ENCODE peak calls at places on chromosomes 11 and 22, in four cellular contexts. W is Karpas-422, X is GM23338, T is PC-9. M is an unnamed sample.

GRCh38 chr11:110345756-110346155 is 49.3 kb upstream of the RDX start:
- DNase-seq in W (no peak), T (peak; percentile 92), X (no peak), M (peak; percentile 48)

GRCh38 chr11:61833926-61834277 is 5.8 kb downstream of the FADS2 start:
- DNase-seq in T (no peak), W (no peak), X (peak; percentile 56), M (no peak)

GRCh38 chr11:61007971-61008896 is 36.8 kb downstream of the CD6 start:
- DNase-seq in X (peak; percentile 96), W (no peak), T (no peak), M (no peak)

GRCh38 chr11:79397252-79397651 is 43.6 kb downstream of the TENM4 start:
- DNase-seq in X (no peak), W (no peak), T (no peak), M (no peak)

GRCh38 chr22:27868738-27869282 is 50.2 kb downstream of the PITPNB start:
- DNase-seq in W (no peak), T (no peak), X (no peak), M (no peak)

GRCh38 chr11:120832609-120833221 is 191.2 kb upstream of the TBCEL start:
- DNase-seq in W (no peak), T (no peak), X (peak; percentile 36), M (no peak)

GRCh38 chr11:84514436-84514835 is 1112.7 kb downstream of the DLG2 start:
- DNase-seq in W (no peak), X (no peak), T (no peak), M (no peak)

GRCh38 chr11:33060271-33060670 is 20.9 kb downstream of the TCP11L1 start:
- DNase-seq in W (no peak), X (no peak), T (no peak), M (no peak)

GRCh38 chr22:33302549-33302948 is 244.4 kb upstream of the SYN3 start:
- DNase-seq in W (no peak), T (no peak), X (peak; percentile 13), M (no peak)

GRCh38 chr11:119741369-119742262 is 12.6 kb upstream of the NECTIN1 start:
- DNase-seq in T (no peak), W (peak; percentile 65), X (peak; percentile 80), M (peak; percentile 60)

GRCh38 chr11:76371170-76371569 is 9.8 kb downstream of the THAP12 start:
- DNase-seq in T (no peak), W (no peak), X (no peak), M (peak; percentile 96)

GRCh38 chr11:87081358-87081757 is 43.6 kb downstream of the TMEM135 start:
- DNase-seq in T (no peak), X (no peak), W (no peak), M (no peak)

GRCh38 chr11:33802414-33802950 is 28.2 kb upstream of the FBXO3 start:
- DNase-seq in W (no peak), T (peak; percentile 70), X (peak; percentile 97), M (peak; percentile 91)

GRCh38 chr11:47083913-47084312 is 92.8 kb downstream of the ARFGAP2 start:
- DNase-seq in X (no peak), W (no peak), T (peak; percentile 41), M (peak; percentile 73)

GRCh38 chr22:30572840-30573593 is 1.4 kb downstream of the GAL3ST1 start:
- DNase-seq in T (no peak), W (no peak), X (no peak), M (no peak)

GRCh38 chr11:92688416-92688815 is 281.0 kb upstream of the MTNR1B start:
- DNase-seq in X (no peak), W (no peak), T (no peak), M (no peak)

GRCh38 chr11:15222777-15223176 is 108.1 kb downstream of the INSC start:
- DNase-seq in T (no peak), W (no peak), X (no peak), M (no peak)

GRCh38 chr11:14148653-14149273 is 186.2 kb downstream of the SPON1 start:
- DNase-seq in X (peak; percentile 30), T (peak; percentile 49), W (peak; percentile 62), M (peak; percentile 72)

GRCh38 chr11:122344281-122344680 is 228.3 kb upstream of the BLID start:
- DNase-seq in T (no peak), X (no peak), W (no peak), M (peak; percentile 63)

GRCh38 chr11:70667767-70668166 is 269.4 kb downstream of the CTTN start:
- DNase-seq in X (no peak), T (no peak), W (no peak), M (no peak)

GRCh38 chr11:11428714-11429113 is 75.7 kb upstream of the CSNK2A3 start:
- DNase-seq in X (no peak), T (no peak), W (no peak), M (no peak)

GRCh38 chr22:37515902-37516301 is 3.3 kb downstream of the CARD10 start:
- DNase-seq in X (no peak), W (no peak), T (no peak), M (no peak)

GRCh38 chr11:47189100-47189834 is 3.0 kb upstream of the PACSIN3 start:
- DNase-seq in W (no peak), T (peak; percentile 100), X (no peak), M (peak; percentile 86)

GRCh38 chr22:43854786-43855271 is 7.5 kb downstream of the SULT4A1 start:
- DNase-seq in X (no peak), T (no peak), W (no peak), M (no peak)

GRCh38 chr11:35373284-35373933 is 45.9 kb downstream of the SLC1A2 start:
- DNase-seq in X (no peak), W (no peak), T (no peak), M (peak; percentile 25)

GRCh38 chr11:18012314-18012905 is 437 bp downstream of the SERGEF start:
- DNase-seq in T (no peak), W (peak; percentile 68), X (peak; percentile 62), M (peak; percentile 30)

GRCh38 chr11:19614370-19614936 is 98.2 kb upstream of the NAV2 start:
- DNase-seq in X (no peak), T (no peak), W (no peak), M (no peak)

GRCh38 chr11:30328676-30329075 is 5.8 kb downstream of the ARL14EP start:
- DNase-seq in X (no peak), W (no peak), T (no peak), M (no peak)

GRCh38 chr11:119619665-119620064 is 109.3 kb downstream of the NECTIN1 start:
- DNase-seq in X (no peak), T (no peak), W (no peak), M (no peak)

GRCh38 chr22:18063311-18063710 is 14.5 kb upstream of the PEX26 start:
- DNase-seq in W (no peak), T (no peak), X (no peak), M (peak; percentile 65)
- H2AFZ ChIP-seq in W (no peak overlapping the region), T (no peak overlapping the region), X (no peak overlapping the region), M (no peak overlapping the region)

GRCh38 chr11:72792437-72793021 is 1.3 kb downstream of the STARD10 start:
- DNase-seq in T (no peak), X (no peak), W (no peak), M (no peak)
- H3K4me2 ChIP-seq in T (peak overlapping the region; percentile 74), X (no peak overlapping the region), W (peak overlapping the region; percentile 69), M (no peak overlapping the region)

DNA sequence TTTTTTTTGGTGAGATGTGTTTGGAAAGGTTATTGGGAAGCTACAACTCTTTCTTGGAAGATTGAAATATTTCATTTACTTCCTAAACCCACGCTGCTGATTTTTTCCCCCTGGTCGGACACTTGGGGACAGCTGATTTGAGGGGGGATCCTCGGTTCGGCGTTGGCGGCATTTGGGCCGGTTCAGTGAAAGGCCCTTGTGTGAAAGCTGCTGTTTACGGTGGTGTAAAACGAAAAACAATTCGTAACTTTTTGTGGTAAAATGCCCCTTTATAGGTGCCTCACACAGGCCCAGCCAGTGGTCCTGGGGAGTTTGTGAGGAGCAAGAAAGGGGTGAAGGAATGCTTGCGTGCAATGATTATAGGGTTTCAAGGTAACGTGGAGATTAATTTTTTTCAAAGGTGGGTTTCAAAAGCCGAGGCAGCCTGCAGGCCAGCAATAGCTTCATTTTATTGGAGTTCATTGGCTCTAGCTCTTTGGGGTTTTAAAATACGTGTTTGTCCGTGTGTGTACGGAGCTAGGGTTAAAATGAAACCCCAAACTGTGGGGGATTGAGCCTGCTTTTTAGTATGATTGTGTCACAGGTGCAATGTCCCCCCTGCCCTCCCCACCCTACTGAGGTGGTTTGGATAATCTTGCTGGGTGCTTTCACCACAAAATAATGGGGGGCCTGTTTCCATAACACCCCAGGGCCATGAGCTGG is 77.2 kb upstream of the PPARA start:
- DNase-seq in W (no peak), T (no peak), X (no peak), M (no peak)
- H3K9me2 ChIP-seq in W (no peaks in the 10 kb centered on the region), T (no peaks in the 10 kb centered on the region), X (no peaks in the 10 kb centered on the region), M (no peaks in the 10 kb centered on the region)

DNA sequence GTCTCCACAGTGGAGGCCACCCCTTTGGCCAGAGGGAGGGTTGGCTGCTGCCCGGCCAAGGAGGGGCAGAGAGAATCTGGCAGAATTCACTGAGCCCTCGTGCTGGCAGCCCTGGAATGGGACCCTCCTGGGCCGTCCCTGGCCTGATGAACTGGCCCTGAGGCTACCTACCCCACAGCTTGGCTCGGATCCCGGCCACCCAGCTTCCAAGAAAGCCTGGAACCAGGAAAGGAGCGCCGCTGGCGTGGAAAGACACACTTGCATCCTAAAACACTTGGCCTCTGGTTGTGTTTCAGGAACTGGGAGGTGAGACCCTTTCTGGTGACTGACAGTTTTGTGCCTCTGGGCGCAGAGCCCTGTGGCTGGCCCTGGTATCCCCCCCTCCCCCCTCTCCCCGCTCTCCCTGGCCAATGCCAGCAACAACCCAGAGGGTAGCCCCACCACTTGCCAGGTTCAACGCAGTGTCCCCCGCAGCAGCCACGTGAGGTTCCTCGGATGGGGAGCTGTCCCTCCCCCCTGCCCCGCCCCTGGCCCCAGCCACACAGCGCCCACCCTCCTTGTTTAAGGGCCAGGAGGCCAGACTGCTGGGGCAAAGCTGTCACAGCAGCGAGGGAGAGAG is 693 bp downstream of the NFAM1 start:
- DNase-seq in X (no peak), T (no peak), W (no peak), M (no peak)
- H2AFZ ChIP-seq in X (no peak overlapping the region), T (no peak overlapping the region), W (no peak overlapping the region), M (no peak overlapping the region)

GRCh38 chr11:65445604-65446445 is 23.2 kb downstream of the NEAT1 start:
- DNase-seq in X (no peak), W (peak; percentile 63), T (peak; percentile 34), M (peak; percentile 18)
- H3K4me2 ChIP-seq in X (no peak overlapping the region), W (peak overlapping the region; percentile 5), T (no peak overlapping the region), M (no peak overlapping the region)

GRCh38 chr11:134524876-134525845 is 113.1 kb upstream of the B3GAT1 start:
- DNase-seq in W (no peak), T (no peak), X (no peak), M (no peak)
- H3K9me2 ChIP-seq in W (no peaks in the 10 kb centered on the region), T (no peaks in the 10 kb centered on the region), X (no peaks in the 10 kb centered on the region), M (no peaks in the 10 kb centered on the region)

GRCh38 chr11:113505046-113505445 is 29.8 kb upstream of the DRD2 start:
- DNase-seq in T (no peak), W (peak; percentile 42), X (no peak), M (no peak)

GRCh38 chr11:113506893-113507292 is 31.7 kb upstream of the DRD2 start:
- DNase-seq in W (no peak), T (no peak), X (no peak), M (no peak)

GRCh38 chr11:113507341-113507740 is 32.1 kb upstream of the DRD2 start:
- DNase-seq in T (no peak), W (no peak), X (no peak), M (no peak)

GRCh38 chr11:113505541-113506375 is 30.6 kb upstream of the DRD2 start:
- DNase-seq in T (no peak), W (no peak), X (no peak), M (peak; percentile 71)

GRCh38 chr11:113506461-113506860 is 31.3 kb upstream of the DRD2 start:
- DNase-seq in W (no peak), T (no peak), X (no peak), M (no peak)
- H2AFZ ChIP-seq in W (no peak overlapping the region), T (no peak overlapping the region), X (no peak overlapping the region), M (no peak overlapping the region)

M was measured in PC-3.